ENCODE peak calls at places on chromosomes 11 and 22, in four cellular contexts. A, O, P and F are unnamed samples.

GRCh38 chr11:91981995-91982394 is 242.6 kb upstream of the FAT3 start:
- DNase-seq in A (peak), O (no peak), P (no peak), F (no peak)

GRCh38 chr11:122099345-122100045 is 16.5 kb downstream of the BLID start:
- DNase-seq in A (no peak), O (no peak), P (no peak), F (no peak)

GRCh38 chr11:46330887-46331652 is 16.2 kb upstream of the DGKZ start:
- DNase-seq in A (no peak), O (peak), P (no peak), F (no peak)

GRCh38 chr11:44994753-44995152 is 44.1 kb upstream of the TP53I11 start:
- DNase-seq in A (no peak), O (no peak), P (no peak), F (no peak)

GRCh38 chr11:122933434-122933833 is 48.2 kb downstream of the BSX start:
- DNase-seq in A (no peak), O (no peak), P (no peak), F (no peak)

GRCh38 chr11:36455658-36456111 is 54.4 kb downstream of the TRAF6 start:
- DNase-seq in A (peak), O (no peak), P (no peak), F (peak)

GRCh38 chr11:16986434-16987204 is 27.6 kb downstream of the PLEKHA7 start:
- DNase-seq in A (no peak), O (peak), P (peak), F (no peak)

GRCh38 chr11:86069408-86070086 is 663 bp upstream of the PICALM start:
- DNase-seq in A (peak), O (no peak), P (no peak), F (no peak)

GRCh38 chr22:19582033-19582693 is 58.0 kb upstream of the CLDN5 start:
- DNase-seq in A (no peak), O (no peak), P (no peak), F (no peak)